ENCODE peak calls at places on chromosomes 13 and 19, in five cellular contexts. R is Caco-2, X is neuronal stem cell, U is mesenchymal stem cell, I is ovary. E is an unnamed sample.

GRCh38 chr13:68304287-68304893 is 1074.3 kb upstream of the PCDH9 start:
- DNase-seq in R (peak; percentile 38), I (no peak), X (peak; percentile 5), U (peak; percentile 40), E (no peak)

GRCh38 chr19:11375143-11375948 is 880 bp downstream of the SWSAP1 start:
- DNase-seq in R (no peak), X (no peak), I (peak; percentile 74), U (no peak), E (peak; percentile 85)

GRCh38 chr19:31648347-31648746 is 299.1 kb upstream of the TSHZ3 start:
- DNase-seq in I (no peak), R (no peak), X (no peak), U (peak; percentile 32), E (no peak)

GRCh38 chr13:26473571-26474230 is 83.8 kb upstream of the WASF3 start:
- DNase-seq in I (no peak), U (no peak), R (no peak), X (no peak), E (no peak)

GRCh38 chr13:22114630-22115311 is 443.9 kb downstream of the FGF9 start:
- DNase-seq in I (no peak), R (no peak), X (no peak), U (peak; percentile 44), E (no peak)

GRCh38 chr19:32224371-32225244 is 120.8 kb upstream of the ZNF507 start:
- DNase-seq in U (peak; percentile 35), X (peak; percentile 60), R (peak; percentile 80), I (peak; percentile 72), E (peak; percentile 69)

GRCh38 chr13:79647518-79647917 is 166.6 kb downstream of the NDFIP2 start:
- DNase-seq in I (no peak), R (no peak), U (no peak), X (no peak), E (no peak)

GRCh38 chr19:2309734-2310362 is 1.9 kb upstream of the LINGO3 start:
- DNase-seq in U (peak; percentile 40), I (no peak), R (no peak), X (no peak), E (no peak)

GRCh38 chr19:3366104-3366760 is at the start of gene NFIC:
- DNase-seq in U (peak; percentile 90), I (peak; percentile 90), X (no peak), R (no peak), E (peak; percentile 87)

GRCh38 chr19:50328257-50329145 is 676 bp downstream of the KCNC3 start:
- DNase-seq in I (no peak), R (peak; percentile 68), X (no peak), U (no peak), E (peak; percentile 60)

GRCh38 chr19:30406220-30406944 is 34.2 kb downstream of the ZNF536 start:
- DNase-seq in I (no peak), U (no peak), R (peak; percentile 38), X (no peak), E (no peak)

GRCh38 chr19:6802336-6803035 is 30.0 kb downstream of the VAV1 start:
- DNase-seq in R (no peak), I (no peak), X (no peak), U (no peak), E (peak; percentile 62)

GRCh38 chr19:6796278-6796677 is 23.8 kb downstream of the VAV1 start:
- DNase-seq in I (no peak), X (no peak), U (no peak), R (no peak), E (no peak)

GRCh38 chr19:6801397-6802086 is 29.0 kb downstream of the VAV1 start:
- DNase-seq in X (no peak), U (no peak), I (no peak), R (no peak), E (peak; percentile 75)

GRCh38 chr19:6803036-6803404 is 30.5 kb downstream of the VAV1 start:
- DNase-seq in U (no peak), I (no peak), X (no peak), R (no peak), E (no peak)

DNA sequence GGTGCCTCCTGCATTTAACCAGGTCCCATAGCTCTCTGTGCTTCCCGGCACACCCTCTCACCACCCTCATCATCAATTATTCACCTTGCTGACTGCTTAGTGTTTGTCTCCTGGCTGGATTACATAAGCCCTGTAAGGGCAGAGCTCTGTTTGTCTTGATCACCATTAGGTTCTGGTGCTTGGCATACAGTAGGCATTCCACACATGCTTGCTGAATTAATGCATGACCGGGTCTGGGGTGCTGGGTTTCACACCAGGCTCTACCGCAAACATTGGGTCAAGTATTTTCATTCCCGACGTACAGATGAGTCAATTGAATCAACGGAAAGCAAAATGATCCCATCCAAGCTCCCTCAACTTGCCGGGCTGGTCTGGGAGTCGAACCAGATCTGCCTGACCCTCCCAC is 28.5 kb downstream of the VAV1 start:
- DNase-seq in R (no peak), X (no peak), I (no peak), U (no peak), E (no peak)
- H3K4me3 ChIP-seq in R (no peak overlapping the region), X (no peak overlapping the region), I (no peak overlapping the region), U (peak overlapping the region; percentile 57), E (peak overlapping the region; percentile 26)

GRCh38 chr13:113176822-113177221 is 18.4 kb downstream of the PROZ start:
- DNase-seq in I (no peak), R (no peak), X (no peak), U (no peak), E (no peak)
- H3K36me3 ChIP-seq in I (no peaks in the 10 kb centered on the region), R (peaks cover 10% of the 10 kb centered on the region), X (peaks cover 27% of the 10 kb centered on the region), U (peaks cover 50% of the 10 kb centered on the region), E (peaks cover 63% of the 10 kb centered on the region)

DNA sequence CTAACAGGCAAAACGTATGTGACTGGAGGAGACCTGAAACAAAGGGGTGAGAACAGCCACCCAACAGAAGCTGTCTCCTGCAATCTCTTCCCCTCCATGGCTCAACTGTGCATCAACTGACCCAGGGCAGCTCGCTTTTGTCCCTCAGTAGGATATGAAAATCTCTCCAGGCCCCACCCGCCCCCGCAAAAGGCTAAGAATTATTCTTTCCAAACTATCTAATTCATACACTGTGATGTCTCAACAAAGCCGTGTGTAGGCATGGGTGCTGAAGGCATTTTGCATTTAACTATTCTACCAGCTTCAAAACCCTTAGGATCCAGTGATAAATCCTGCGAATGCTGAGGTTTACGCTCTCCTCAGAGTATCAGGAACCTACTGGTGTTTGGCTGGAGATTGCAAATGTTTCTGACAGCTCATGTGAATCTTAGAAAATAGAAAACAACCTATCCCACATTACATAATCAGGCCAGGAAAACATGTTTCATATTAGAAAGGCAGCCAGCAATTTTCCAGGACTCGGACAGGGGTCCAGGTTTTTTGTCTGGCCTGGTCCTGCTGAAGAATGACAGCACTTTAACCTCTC is 17.4 kb downstream of the DHRS12 start:
- DNase-seq in U (no peak), I (no peak), R (no peak), X (no peak), E (no peak)
- H3K4me3 ChIP-seq in U (peak overlapping the region; percentile 39), I (no peak overlapping the region), R (no peak overlapping the region), X (no peak overlapping the region), E (no peak overlapping the region)

DNA sequence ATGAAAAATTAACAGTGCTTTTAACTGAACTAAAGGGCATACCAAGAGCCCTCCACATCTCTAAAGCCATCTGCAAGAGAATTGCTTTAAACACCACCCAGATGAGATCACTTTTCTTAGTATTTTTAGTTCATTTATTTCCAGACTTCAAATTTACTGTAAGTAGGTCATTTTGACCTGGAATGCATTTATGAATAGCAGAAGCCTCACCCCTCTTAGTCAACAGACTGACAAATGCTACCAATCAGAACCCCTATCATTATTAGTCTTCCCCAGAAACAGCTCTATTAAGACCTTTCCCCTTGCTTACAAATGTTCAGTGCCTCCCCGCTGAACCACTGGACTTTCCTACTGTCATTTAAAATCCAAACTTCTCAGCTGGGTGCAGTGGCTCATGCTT is 27.3 kb downstream of the RUBCNL start:
- DNase-seq in I (no peak), X (no peak), U (peak; percentile 27), R (no peak), E (no peak)
- H3K36me3 ChIP-seq in I (no peaks in the 10 kb centered on the region), X (no peaks in the 10 kb centered on the region), U (no peaks in the 10 kb centered on the region), R (no peaks in the 10 kb centered on the region), E (no peaks in the 10 kb centered on the region)

DNA sequence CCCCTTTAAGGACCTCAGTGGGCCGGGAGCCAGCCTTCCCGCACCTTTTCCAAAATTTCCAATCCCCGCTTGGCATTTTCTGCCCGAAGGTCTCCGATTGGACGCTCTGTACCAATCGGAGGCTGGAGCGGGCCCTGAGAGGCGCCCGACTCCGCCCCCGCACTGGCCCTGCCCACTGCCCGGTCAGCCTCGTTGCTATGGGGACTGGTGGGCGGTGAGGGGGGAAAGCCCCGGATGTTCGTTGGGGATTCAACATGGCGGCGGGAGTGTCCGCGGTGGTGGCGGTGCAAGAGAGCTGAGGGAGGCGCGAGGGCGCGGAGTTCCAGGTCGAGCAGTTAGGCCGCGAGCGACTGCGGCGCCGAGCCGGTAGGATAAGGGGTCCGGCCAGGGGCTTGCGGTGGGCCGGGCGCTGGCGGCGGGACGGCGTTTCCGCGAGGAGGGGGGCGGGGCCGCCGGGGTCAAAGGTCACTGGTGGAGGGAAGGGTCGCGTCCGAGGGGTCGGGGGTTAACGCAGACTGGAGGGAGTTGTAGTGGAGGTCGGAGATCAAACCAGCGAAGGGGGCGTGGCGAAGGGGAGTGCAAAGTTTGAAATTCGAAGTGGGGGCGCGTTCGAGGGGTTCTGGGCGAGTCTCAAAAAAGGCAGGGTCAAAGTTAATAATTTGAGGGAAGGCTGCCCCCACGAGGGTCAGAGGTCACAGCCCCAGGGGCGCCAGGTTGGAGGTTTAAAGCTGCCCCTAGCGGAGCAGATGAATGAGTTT is at the start of gene PAK4:
- DNase-seq in X (peak; percentile 98), I (peak; percentile 99), U (peak; percentile 97), R (peak; percentile 99), E (peak; percentile 98)
- H3K4me3 ChIP-seq in X (peak within 1 kb of the TSS; percentile 81), I (peak within 1 kb of the TSS; percentile 86), U (peak within 1 kb of the TSS; percentile 93), R (peak within 1 kb of the TSS; percentile 86), E (peak within 1 kb of the TSS; percentile 85)

GRCh38 chr19:55304279-55304978 is 20.6 kb downstream of the BRSK1 start:
- DNase-seq in I (peak; percentile 52), R (peak; percentile 66), X (no peak), U (no peak), E (peak; percentile 45)

GRCh38 chr19:55303477-55303876 is 19.7 kb downstream of the BRSK1 start:
- DNase-seq in U (no peak), R (no peak), I (no peak), X (no peak), E (no peak)

GRCh38 chr19:55305491-55305890 is 19.6 kb downstream of the TMEM150B start:
- DNase-seq in U (peak; percentile 30), X (no peak), I (peak; percentile 51), R (peak; percentile 71), E (no peak)

GRCh38 chr19:55305983-55306562 is 19.1 kb downstream of the TMEM150B start:
- DNase-seq in R (no peak), U (no peak), I (no peak), X (no peak), E (no peak)

DNA sequence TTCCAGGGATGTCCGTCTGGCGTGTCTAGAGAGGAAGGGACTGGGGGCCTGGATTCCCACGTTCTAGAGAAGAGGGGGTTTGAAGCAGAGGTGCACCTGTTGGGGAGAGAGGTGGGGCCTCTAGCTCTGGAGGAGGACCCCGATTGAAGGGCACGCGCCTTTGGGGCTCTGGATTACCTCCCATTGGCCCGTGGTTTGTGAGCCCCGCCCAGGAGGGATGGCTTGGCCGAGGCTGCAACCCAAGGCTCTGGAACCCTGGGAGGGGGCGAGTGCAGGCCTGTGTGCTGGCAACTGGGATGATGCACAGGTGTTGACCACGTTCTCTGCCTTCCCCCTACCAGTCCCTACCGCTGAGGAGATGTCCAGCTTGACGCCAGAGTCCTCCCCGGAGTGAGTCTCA is 20.2 kb downstream of the TMEM150B start:
- DNase-seq in R (no peak), X (no peak), U (no peak), I (no peak), E (no peak)
- H3K36me3 ChIP-seq in R (peaks cover 6% of the 10 kb centered on the region), X (peaks cover 52% of the 10 kb centered on the region), U (peaks cover 63% of the 10 kb centered on the region), I (no peaks in the 10 kb centered on the region), E (no peaks in the 10 kb centered on the region)

E was measured in right lobe of liver.